ENCODE peak calls at places on chromosomes 4 and X, in six cellular contexts. O is A172, B is H4, R is mesenchymal stem cell, M is iris pigment epithelial cell, J is fibroblast of pulmonary artery. Z is an unnamed sample.

GRCh38 chrX:106170318-106170717 is 2.2 kb downstream of the PWWP3B start:
- DNase-seq in O (no peak), B (no peak), R (peak), M (peak), J (peak), Z (no peak)

GRCh38 chr4:145299380-145300076 is 119.1 kb upstream of the OTUD4 start:
- DNase-seq in O (peak), B (no peak), R (peak), M (peak), J (peak), Z (no peak)

GRCh38 chr4:87838207-87838606 is 5.4 kb downstream of the MEPE start:
- DNase-seq in O (no peak), B (no peak), R (no peak), M (peak), J (peak), Z (no peak)

GRCh38 chrX:15413101-15413500 is 28.9 kb upstream of the VEGFD start:
- DNase-seq in O (no peak), B (no peak), R (no peak), M (no peak), J (no peak), Z (no peak)

GRCh38 chr4:176191974-176192373 is 3.4 kb downstream of the SPATA4 start:
- DNase-seq in O (peak), B (peak), R (peak), M (no peak), J (no peak), Z (peak)

GRCh38 chr4:61068745-61069144 is 131.4 kb upstream of the ADGRL3 start:
- DNase-seq in O (peak), B (peak), R (peak), M (peak), J (peak), Z (no peak)

GRCh38 chr4:7310441-7310840 is 118.1 kb downstream of the SORCS2 start:
- DNase-seq in O (no peak), B (no peak), R (no peak), M (no peak), J (no peak), Z (no peak)

GRCh38 chr4:52883183-52883621 is 21.1 kb downstream of the RASL11B start:
- DNase-seq in O (no peak), B (no peak), R (no peak), M (peak), J (no peak), Z (no peak)

GRCh38 chr4:144633215-144633614 is 12.7 kb upstream of the HHIP start:
- DNase-seq in O (no peak), B (no peak), R (no peak), M (no peak), J (no peak), Z (no peak)

GRCh38 chrX:110938977-110939732 is 143.5 kb upstream of the CHRDL1 start:
- DNase-seq in O (no peak), B (no peak), R (no peak), M (no peak), J (no peak), Z (no peak)

GRCh38 chrX:150365051-150365952 is 2.2 kb downstream of the MAMLD1 start:
- DNase-seq in O (peak), B (no peak), R (peak), M (peak), J (peak), Z (peak)

GRCh38 chr4:162499478-162499877 is 335.7 kb upstream of the FSTL5 start:
- DNase-seq in O (no peak), B (no peak), R (peak), M (no peak), J (no peak), Z (no peak)

GRCh38 chr4:8745828-8746225 is 125.8 kb downstream of the HMX1 start:
- DNase-seq in O (no peak), B (no peak), R (no peak), M (no peak), J (no peak), Z (no peak)

GRCh38 chr4:223913-224497 is 81.3 kb downstream of the ZNF732 start:
- DNase-seq in O (no peak), B (no peak), R (no peak), M (no peak), J (no peak), Z (no peak)

GRCh38 chr4:39636786-39637185 is 1.9 kb downstream of the SMIM14 start:
- DNase-seq in O (no peak), B (no peak), R (peak), M (peak), J (no peak), Z (no peak)

GRCh38 chrX:3811331-3812311 is 98.2 kb upstream of the PRKX start:
- DNase-seq in O (no peak), B (peak), R (peak), M (peak), J (peak), Z (no peak)

GRCh38 chrX:41409006-41409405 is 38.1 kb upstream of the NYX start:
- DNase-seq in O (no peak), B (no peak), R (no peak), M (no peak), J (no peak), Z (no peak)

GRCh38 chr4:7806080-7806630 is 133.5 kb downstream of the AFAP1 start:
- DNase-seq in O (no peak), B (no peak), R (peak), M (no peak), J (peak), Z (peak)

GRCh38 chr4:106624674-106625073 is 256.1 kb upstream of the GIMD1 start:
- DNase-seq in O (no peak), B (no peak), R (no peak), M (no peak), J (no peak), Z (no peak)

GRCh38 chr4:23614284-23614892 is 275.5 kb downstream of the PPARGC1A start:
- DNase-seq in O (peak), B (peak), R (peak), M (peak), J (peak), Z (no peak)

GRCh38 chrX:134623293-134624045 is 34.8 kb downstream of the PLAC1 start:
- DNase-seq in O (no peak), B (no peak), R (no peak), M (peak), J (peak), Z (peak)

GRCh38 chrX:18883234-18883960 is 100.5 kb downstream of the PHKA2 start:
- DNase-seq in O (no peak), B (no peak), R (no peak), M (no peak), J (no peak), Z (no peak)

GRCh38 chrX:136064661-136065043 is 79.4 kb downstream of the SLC9A6 start:
- DNase-seq in O (no peak), B (no peak), R (peak), M (peak), J (no peak), Z (no peak)

GRCh38 chrX:150308532-150309157 is 54.5 kb upstream of the MAMLD1 start:
- DNase-seq in O (no peak), B (no peak), R (no peak), M (no peak), J (no peak), Z (no peak)

GRCh38 chrX:14352511-14352910 is 176.8 kb upstream of the GLRA2 start:
- DNase-seq in O (no peak), B (no peak), R (no peak), M (peak), J (no peak), Z (no peak)

GRCh38 chrX:52346462-52347165 is 22.2 kb upstream of the XAGE2 start:
- DNase-seq in O (peak), B (peak), R (no peak), M (no peak), J (no peak), Z (no peak)

GRCh38 chrX:149198980-149199732 is 305.9 kb downstream of the IDS start:
- DNase-seq in O (no peak), B (no peak), R (no peak), M (no peak), J (no peak), Z (no peak)

GRCh38 chrX:30786374-30786773 is 102.7 kb downstream of the TAB3 start:
- DNase-seq in O (no peak), B (no peak), R (no peak), M (no peak), J (no peak), Z (no peak)